ENCODE peak calls at places on chromosome X, in ten cellular contexts. H is keratinocyte; K is activated CD8-positive, alpha-beta memory T cell treated with anti-CD3 and anti-CD28 coated beads for 48 hours; S is hepatocyte; T is SJCRH30; Y is Panc1; J is omental fat pad; W is NCI-H2171 treated with DMSO at 0.1 percent for 48 hours; G is activated naive CD4-positive, alpha-beta T cell treated with Interleukin-2 at 50 U/mL for 16 hours; I is glomerular endothelial cell. U is an unnamed sample.

GRCh38 chrX:130523460-130524394 is 121.9 kb downstream of the RBMX2 start:
- DNase-seq in H (no peak), K (no peak), S (no peak), T (peak), Y (no peak), J (no peak), W (no peak), G (no peak), I (no peak), U (peak)

GRCh38 chrX:103839404-103839803 is 7.3 kb upstream of the RAB9B start:
- DNase-seq in H (no peak), K (no peak), S (no peak), T (no peak), Y (no peak), J (no peak), W (no peak), G (no peak), I (no peak), U (no peak)

GRCh38 chrX:152843852-152844251 is 13.0 kb downstream of the NSDHL start:
- DNase-seq in H (no peak), K (no peak), S (no peak), T (no peak), Y (no peak), J (no peak), W (no peak), G (no peak), I (no peak), U (no peak)

GRCh38 chrX:19866626-19867410 is 20.6 kb downstream of the SH3KBP1 start:
- DNase-seq in H (no peak), K (no peak), S (no peak), T (no peak), Y (no peak), J (no peak), W (no peak), G (no peak), I (no peak), U (no peak)

GRCh38 chrX:34350552-34350951 is 218.4 kb upstream of the FAM47A start:
- DNase-seq in H (no peak), K (no peak), S (no peak), T (no peak), Y (no peak), J (no peak), W (no peak), G (no peak), I (peak), U (no peak)

GRCh38 chrX:88982933-88983332 is 235.9 kb downstream of the CPXCR1 start:
- DNase-seq in H (no peak), K (no peak), S (no peak), T (no peak), Y (no peak), J (no peak), W (no peak), G (no peak), I (no peak), U (no peak)

GRCh38 chrX:45515262-45516215 is 314.9 kb upstream of the DIPK2B start:
- DNase-seq in H (peak), K (no peak), S (peak), T (no peak), Y (peak), J (peak), W (peak), G (peak), I (no peak), U (no peak)

GRCh38 chrX:86149089-86149488 is 838 bp downstream of the DACH2 start:
- DNase-seq in H (no peak), K (no peak), S (no peak), T (no peak), Y (no peak), J (no peak), W (no peak), G (no peak), I (no peak), U (no peak)

GRCh38 chrX:124518888-124519287 is 172.5 kb downstream of the SH2D1A start:
- DNase-seq in H (no peak), K (no peak), S (no peak), T (no peak), Y (no peak), J (no peak), W (no peak), G (no peak), I (no peak), U (peak)

GRCh38 chrX:113929004-113929403 is 654.9 kb upstream of the HTR2C start:
- DNase-seq in H (peak), K (no peak), S (peak), T (peak), Y (peak), J (no peak), W (peak), G (no peak), I (peak), U (peak)

GRCh38 chrX:115339441-115340025 is 50.0 kb downstream of the LUZP4 start:
- DNase-seq in H (no peak), K (no peak), S (no peak), T (no peak), Y (no peak), J (no peak), W (no peak), G (no peak), I (no peak), U (no peak)

GRCh38 chrX:72128881-72129280 is 2.8 kb downstream of the RTL5 start:
- DNase-seq in H (no peak), K (no peak), S (no peak), T (peak), Y (no peak), J (no peak), W (no peak), G (peak), I (no peak), U (peak)

GRCh38 chrX:54358424-54359211 is 772 bp upstream of the WNK3 start:
- DNase-seq in H (no peak), K (no peak), S (peak), T (peak), Y (no peak), J (no peak), W (peak), G (peak), I (no peak), U (peak)

GRCh38 chrX:26234177-26234576 is 18.2 kb downstream of the MAGEB5 start:
- DNase-seq in H (no peak), K (no peak), S (no peak), T (no peak), Y (no peak), J (no peak), W (no peak), G (no peak), I (no peak), U (no peak)

GRCh38 chrX:38117485-38117884 is 103.2 kb downstream of the SRPX start:
- DNase-seq in H (no peak), K (no peak), S (no peak), T (peak), Y (no peak), J (no peak), W (peak), G (no peak), I (no peak), U (no peak)

GRCh38 chrX:136574548-136574947 is 42.5 kb downstream of the VGLL1 start:
- DNase-seq in H (no peak), K (no peak), S (peak), T (peak), Y (no peak), J (no peak), W (no peak), G (no peak), I (no peak), U (no peak)

GRCh38 chrX:110287605-110288004 is 30.3 kb downstream of the AMMECR1 start:
- DNase-seq in H (no peak), K (no peak), S (no peak), T (no peak), Y (no peak), J (no peak), W (no peak), G (no peak), I (no peak), U (no peak)

GRCh38 chrX:14095702-14096101 is 66.0 kb upstream of the GEMIN8 start:
- DNase-seq in H (peak), K (peak), S (peak), T (peak), Y (peak), J (no peak), W (no peak), G (peak), I (peak), U (peak)

GRCh38 chrX:69615779-69616519 is at the start of gene EDA:
- DNase-seq in H (no peak), K (peak), S (peak), T (peak), Y (no peak), J (peak), W (peak), G (peak), I (peak), U (peak)

GRCh38 chrX:1609311-1609710 is 5.5 kb upstream of the ASMT start:
- DNase-seq in H (no peak), K (no peak), S (no peak), T (no peak), Y (no peak), J (no peak), W (no peak), G (no peak), I (no peak), U (peak)